ENCODE peak calls at places on chromosome 11, in four cellular contexts. One of them, this sample, is unnamed.

GRCh38 chr11:19646921-19647320 is 65.7 kb upstream of the NAV2 start:
- DNase-seq in NCI-H1105: no peak
- DNase-seq in activated gamma-delta T cell: no peak
- DNase-seq in activated effector memory CD4-positive, alpha-beta T cell treated with Interleukin-2 at 50 U/mL for 16 hours: no peak
- DNase-seq in this sample: no peak

GRCh38 chr11:115775846-115776245 is 271.6 kb upstream of the CADM1 start:
- DNase-seq in NCI-H1105: no peak
- DNase-seq in activated gamma-delta T cell: no peak
- DNase-seq in activated effector memory CD4-positive, alpha-beta T cell treated with Interleukin-2 at 50 U/mL for 16 hours: no peak
- DNase-seq in this sample: no peak

GRCh38 chr11:111730871-111731591 is 35.2 kb downstream of the PPP2R1B start:
- DNase-seq in NCI-H1105: no peak
- DNase-seq in activated gamma-delta T cell: no peak
- DNase-seq in activated effector memory CD4-positive, alpha-beta T cell treated with Interleukin-2 at 50 U/mL for 16 hours: no peak
- DNase-seq in this sample: no peak

GRCh38 chr11:112977620-112978212 is 16.5 kb downstream of the NCAM1 start:
- DNase-seq in NCI-H1105: no peak
- DNase-seq in activated gamma-delta T cell: no peak
- DNase-seq in activated effector memory CD4-positive, alpha-beta T cell treated with Interleukin-2 at 50 U/mL for 16 hours: no peak
- DNase-seq in this sample: no peak

GRCh38 chr11:135075740-135076139 is 663.7 kb upstream of the B3GAT1 start:
- DNase-seq in NCI-H1105: no peak
- DNase-seq in activated gamma-delta T cell: no peak
- DNase-seq in activated effector memory CD4-positive, alpha-beta T cell treated with Interleukin-2 at 50 U/mL for 16 hours: peak; percentile 9
- DNase-seq in this sample: no peak

GRCh38 chr11:68965901-68966868 is 14.6 kb downstream of the MRGPRD start:
- DNase-seq in NCI-H1105: no peak
- DNase-seq in activated gamma-delta T cell: no peak
- DNase-seq in activated effector memory CD4-positive, alpha-beta T cell treated with Interleukin-2 at 50 U/mL for 16 hours: peak; percentile 31
- DNase-seq in this sample: no peak

GRCh38 chr11:64759131-64759721 is 548 bp downstream of the PYGM start:
- DNase-seq in NCI-H1105: no peak
- DNase-seq in activated gamma-delta T cell: no peak
- DNase-seq in activated effector memory CD4-positive, alpha-beta T cell treated with Interleukin-2 at 50 U/mL for 16 hours: no peak
- DNase-seq in this sample: no peak

GRCh38 chr11:44623321-44623715 is 57.9 kb downstream of the CD82 start:
- DNase-seq in NCI-H1105: no peak
- DNase-seq in activated gamma-delta T cell: no peak
- DNase-seq in activated effector memory CD4-positive, alpha-beta T cell treated with Interleukin-2 at 50 U/mL for 16 hours: no peak
- DNase-seq in this sample: peak; percentile 74

GRCh38 chr11:134755535-134755934 is 343.5 kb upstream of the B3GAT1 start:
- DNase-seq in NCI-H1105: no peak
- DNase-seq in activated gamma-delta T cell: no peak
- DNase-seq in activated effector memory CD4-positive, alpha-beta T cell treated with Interleukin-2 at 50 U/mL for 16 hours: no peak
- DNase-seq in this sample: peak; percentile 90

GRCh38 chr11:100632970-100633452 is 54.1 kb upstream of the ARHGAP42 start:
- DNase-seq in NCI-H1105: peak; percentile 9
- DNase-seq in activated gamma-delta T cell: no peak
- DNase-seq in activated effector memory CD4-positive, alpha-beta T cell treated with Interleukin-2 at 50 U/mL for 16 hours: no peak
- DNase-seq in this sample: no peak

GRCh38 chr11:66686100-66686785 is 8.6 kb upstream of the RBM4B start:
- DNase-seq in NCI-H1105: no peak
- DNase-seq in activated gamma-delta T cell: no peak
- DNase-seq in activated effector memory CD4-positive, alpha-beta T cell treated with Interleukin-2 at 50 U/mL for 16 hours: no peak
- DNase-seq in this sample: no peak

GRCh38 chr11:116540645-116541044 is 232.1 kb downstream of the BUD13 start:
- DNase-seq in NCI-H1105: no peak
- DNase-seq in activated gamma-delta T cell: no peak
- DNase-seq in activated effector memory CD4-positive, alpha-beta T cell treated with Interleukin-2 at 50 U/mL for 16 hours: no peak
- DNase-seq in this sample: no peak

GRCh38 chr11:14249121-14249963 is 109.6 kb downstream of the RRAS2 start:
- DNase-seq in NCI-H1105: peak; percentile 75
- DNase-seq in activated gamma-delta T cell: no peak
- DNase-seq in activated effector memory CD4-positive, alpha-beta T cell treated with Interleukin-2 at 50 U/mL for 16 hours: peak; percentile 46
- DNase-seq in this sample: no peak

GRCh38 chr11:134519788-134520187 is 107.7 kb upstream of the B3GAT1 start:
- DNase-seq in NCI-H1105: no peak
- DNase-seq in activated gamma-delta T cell: no peak
- DNase-seq in activated effector memory CD4-positive, alpha-beta T cell treated with Interleukin-2 at 50 U/mL for 16 hours: no peak
- DNase-seq in this sample: no peak

GRCh38 chr11:9838229-9838628 is 174.4 kb downstream of the SWAP70 start:
- DNase-seq in NCI-H1105: no peak
- DNase-seq in activated gamma-delta T cell: no peak
- DNase-seq in activated effector memory CD4-positive, alpha-beta T cell treated with Interleukin-2 at 50 U/mL for 16 hours: no peak
- DNase-seq in this sample: no peak

GRCh38 chr11:65778431-65778900 is 2.3 kb downstream of the AP5B1 start:
- DNase-seq in NCI-H1105: no peak
- DNase-seq in activated gamma-delta T cell: no peak
- DNase-seq in activated effector memory CD4-positive, alpha-beta T cell treated with Interleukin-2 at 50 U/mL for 16 hours: no peak
- DNase-seq in this sample: peak; percentile 45

GRCh38 chr11:20647976-20648565 is 21.3 kb upstream of the NELL1 start:
- DNase-seq in NCI-H1105: peak; percentile 57
- DNase-seq in activated gamma-delta T cell: no peak
- DNase-seq in activated effector memory CD4-positive, alpha-beta T cell treated with Interleukin-2 at 50 U/mL for 16 hours: no peak
- DNase-seq in this sample: no peak

GRCh38 chr11:30876656-30877371 is 290.7 kb upstream of the MPPED2 start:
- DNase-seq in NCI-H1105: no peak
- DNase-seq in activated gamma-delta T cell: no peak
- DNase-seq in activated effector memory CD4-positive, alpha-beta T cell treated with Interleukin-2 at 50 U/mL for 16 hours: no peak
- DNase-seq in this sample: no peak

GRCh38 chr11:34651551-34651950 is 30.7 kb downstream of the EHF start:
- DNase-seq in NCI-H1105: no peak
- DNase-seq in activated gamma-delta T cell: no peak
- DNase-seq in activated effector memory CD4-positive, alpha-beta T cell treated with Interleukin-2 at 50 U/mL for 16 hours: no peak
- DNase-seq in this sample: no peak

GRCh38 chr11:27362749-27363575 is at the start of gene CCDC34:
- DNase-seq in NCI-H1105: peak; percentile 97
- DNase-seq in activated gamma-delta T cell: peak; percentile 78
- DNase-seq in activated effector memory CD4-positive, alpha-beta T cell treated with Interleukin-2 at 50 U/mL for 16 hours: peak; percentile 82
- DNase-seq in this sample: peak; percentile 95

GRCh38 chr11:66727883-66728759 is 895 bp downstream of the SPTBN2 start:
- DNase-seq in NCI-H1105: peak; percentile 8
- DNase-seq in activated gamma-delta T cell: no peak
- DNase-seq in activated effector memory CD4-positive, alpha-beta T cell treated with Interleukin-2 at 50 U/mL for 16 hours: no peak
- DNase-seq in this sample: no peak

GRCh38 chr11:67002297-67002913 is 20.5 kb upstream of the SYT12 start:
- DNase-seq in NCI-H1105: no peak
- DNase-seq in activated gamma-delta T cell: no peak
- DNase-seq in activated effector memory CD4-positive, alpha-beta T cell treated with Interleukin-2 at 50 U/mL for 16 hours: no peak
- DNase-seq in this sample: no peak

GRCh38 chr11:47923667-47924066 is 56.7 kb upstream of the PTPRJ start:
- DNase-seq in NCI-H1105: no peak
- DNase-seq in activated gamma-delta T cell: no peak
- DNase-seq in activated effector memory CD4-positive, alpha-beta T cell treated with Interleukin-2 at 50 U/mL for 16 hours: no peak
- DNase-seq in this sample: no peak

This sample was measured in esophagus muscularis mucosa.